ENCODE peak calls at places on chromosomes 12 and 14, in eight cellular contexts. X, I, T, W, S, F, N and R are unnamed samples.

GRCh38 chr14:97198813-97199212 is 401.6 kb downstream of the VRK1 start:
- DNase-seq in T (no peak), S (no peak), X (no peak), I (no peak), F (no peak), W (no peak), N (no peak), R (no peak)

GRCh38 chr12:98736352-98737326 is 91.5 kb downstream of the APAF1 start:
- DNase-seq in F (no peak), N (peak), X (no peak), S (no peak), I (no peak), T (no peak), W (no peak), R (no peak)

GRCh38 chr12:121124402-121125109 is 8.1 kb upstream of the P2RX7 start:
- DNase-seq in W (peak), F (no peak), S (peak), N (peak), I (no peak), T (peak), X (no peak), R (peak)

GRCh38 chr12:52570511-52570910 is 3.1 kb downstream of the KRT74 start:
- DNase-seq in I (no peak), X (no peak), F (no peak), N (no peak), T (no peak), S (no peak), W (no peak), R (no peak)

GRCh38 chr14:35927727-35928126 is 101.6 kb downstream of the BRMS1L start:
- DNase-seq in I (no peak), F (no peak), X (no peak), T (no peak), S (no peak), W (no peak), N (peak), R (no peak)

GRCh38 chr12:122350444-122350843 is 72.0 kb downstream of the CLIP1 start:
- DNase-seq in W (peak), T (no peak), N (no peak), F (no peak), S (peak), I (no peak), X (peak), R (no peak)

GRCh38 chr12:124273630-124274029 is 21.3 kb upstream of the RFLNA start:
- DNase-seq in W (peak), T (peak), X (no peak), F (no peak), N (peak), S (peak), I (no peak), R (peak)

GRCh38 chr14:87082917-87083316 is 910.1 kb downstream of the GALC start:
- DNase-seq in N (no peak), S (no peak), W (no peak), I (no peak), T (no peak), F (no peak), X (no peak), R (no peak)

GRCh38 chr12:32444895-32445294 is 45.5 kb downstream of the FGD4 start:
- DNase-seq in I (no peak), X (no peak), N (peak), S (peak), W (peak), T (peak), F (no peak), R (peak)

GRCh38 chr12:110223777-110224378 is 57.2 kb upstream of the ATP2A2 start:
- DNase-seq in S (peak), T (no peak), W (peak), I (no peak), N (peak), X (no peak), F (no peak), R (no peak)

GRCh38 chr12:10190558-10191388 is 11.9 kb downstream of the TMEM52B start:
- DNase-seq in X (peak), T (peak), S (peak), W (peak), I (no peak), F (peak), N (peak), R (peak)

GRCh38 chr14:106879241-106879640 is 1352.9 kb downstream of the TMEM121 start:
- DNase-seq in N (peak), I (no peak), F (peak), T (no peak), X (peak), S (no peak), W (no peak), R (peak)

GRCh38 chr14:38400751-38401150 is 144.9 kb upstream of the CLEC14A start:
- DNase-seq in F (no peak), I (no peak), S (no peak), T (no peak), X (no peak), N (no peak), W (no peak), R (no peak)

GRCh38 chr12:50201987-50202521 is 34.9 kb upstream of the CERS5 start:
- DNase-seq in F (peak), S (peak), N (peak), T (peak), W (peak), X (no peak), I (no peak), R (peak)

GRCh38 chr14:96202441-96203094 is 2.1 kb upstream of the BDKRB2 start:
- DNase-seq in N (no peak), T (peak), F (no peak), S (no peak), W (no peak), X (no peak), I (no peak), R (no peak)

GRCh38 chr14:105324080-105324778 is 9.7 kb downstream of the PACS2 start:
- DNase-seq in W (no peak), N (no peak), I (peak), S (no peak), T (peak), X (peak), F (no peak), R (no peak)

GRCh38 chr12:32777776-32778175 is 22.1 kb upstream of the YARS2 start:
- DNase-seq in N (no peak), I (no peak), T (no peak), X (no peak), W (no peak), S (peak), F (no peak), R (no peak)

GRCh38 chr12:23361971-23362370 is 587.5 kb downstream of the SOX5 start:
- DNase-seq in T (no peak), W (no peak), F (no peak), I (no peak), X (no peak), S (no peak), N (no peak), R (no peak)

GRCh38 chr12:98644433-98644711 is 216 bp downstream of the IKBIP start:
- DNase-seq in N (no peak), F (peak), X (no peak), T (no peak), I (no peak), S (no peak), W (no peak), R (no peak)

GRCh38 chr12:92582466-92582865 is 120.3 kb upstream of the PLEKHG7 start:
- DNase-seq in N (no peak), T (no peak), I (no peak), S (no peak), X (no peak), W (peak), F (no peak), R (no peak)

GRCh38 chr14:77105554-77105953 is 7.5 kb downstream of the CIPC start:
- DNase-seq in I (no peak), N (no peak), T (no peak), W (no peak), S (no peak), F (no peak), X (no peak), R (no peak)

GRCh38 chr12:19220861-19221466 is 91.4 kb downstream of the PLEKHA5 start:
- DNase-seq in T (peak), X (no peak), W (peak), N (peak), I (no peak), S (peak), F (no peak), R (no peak)

GRCh38 chr14:65164068-65164824 is 61.9 kb upstream of the MAX start:
- DNase-seq in W (peak), F (no peak), S (peak), I (no peak), X (no peak), N (peak), T (peak), R (peak)

GRCh38 chr14:56284641-56285040 is 166.4 kb downstream of the PELI2 start:
- DNase-seq in S (no peak), I (no peak), F (no peak), X (no peak), W (no peak), T (no peak), N (no peak), R (no peak)

GRCh38 chr12:26863515-26863914 is 30.5 kb upstream of the ITPR2 start:
- DNase-seq in N (peak), T (no peak), I (no peak), F (no peak), X (no peak), S (peak), W (no peak), R (peak)

GRCh38 chr12:122934722-122935121 is 31.5 kb downstream of the ABCB9 start:
- DNase-seq in T (no peak), I (no peak), S (no peak), W (no peak), X (no peak), F (no peak), N (no peak), R (no peak)

GRCh38 chr12:109604902-109605536 is 31.4 kb downstream of the MVK start:
- DNase-seq in T (no peak), I (no peak), W (no peak), F (no peak), X (no peak), S (no peak), N (no peak), R (no peak)

GRCh38 chr14:104388011-104388521 is 191.5 kb upstream of the C14orf180 start:
- DNase-seq in T (no peak), S (no peak), W (no peak), X (no peak), N (no peak), F (no peak), I (no peak), R (no peak)

GRCh38 chr14:63454863-63455622 is 88.1 kb downstream of the PPP2R5E start:
- DNase-seq in X (no peak), T (peak), S (peak), W (peak), N (peak), I (no peak), F (no peak), R (no peak)

GRCh38 chr14:25945746-25946145 is 652.1 kb downstream of the NOVA1 start:
- DNase-seq in W (no peak), I (no peak), S (no peak), F (no peak), X (no peak), T (no peak), N (no peak), R (no peak)

GRCh38 chr14:71521238-71521637 is 411.0 kb upstream of the RGS6 start:
- DNase-seq in I (no peak), F (no peak), W (no peak), T (no peak), N (peak), S (no peak), X (no peak), R (no peak)

GRCh38 chr14:73116079-73116665 is 20.1 kb upstream of the PSEN1 start:
- DNase-seq in I (no peak), S (no peak), F (no peak), T (no peak), N (no peak), W (no peak), X (no peak), R (no peak)

GRCh38 chr14:67513631-67514108 is 19.4 kb upstream of the PLEKHH1 start:
- DNase-seq in T (no peak), S (no peak), N (no peak), X (no peak), F (peak), I (no peak), W (no peak), R (peak)

GRCh38 chr14:68255697-68256178 is 436.2 kb downstream of the RAD51B start:
- DNase-seq in N (peak), W (peak), X (no peak), F (no peak), I (no peak), S (no peak), T (peak), R (no peak)

GRCh38 chr12:96371787-96372699 is 28.2 kb downstream of the CDK17 start:
- DNase-seq in T (no peak), S (peak), X (no peak), I (no peak), F (no peak), W (peak), N (no peak), R (no peak)

GRCh38 chr12:1591029-1591428 is 3.4 kb downstream of the FBXL14 start:
- DNase-seq in S (no peak), W (no peak), T (no peak), X (no peak), F (peak), N (peak), I (no peak), R (no peak)

GRCh38 chr14:86938356-86938755 is 1054.6 kb downstream of the GALC start:
- DNase-seq in I (no peak), T (no peak), W (no peak), N (no peak), S (no peak), X (no peak), F (no peak), R (peak)

GRCh38 chr14:64438181-64438839 is 27.0 kb upstream of the AKAP5 start:
- DNase-seq in I (no peak), S (peak), W (peak), N (peak), X (no peak), T (peak), F (no peak), R (peak)

GRCh38 chr12:80598004-80598606 is 109.3 kb upstream of the MYF6 start:
- DNase-seq in I (no peak), T (peak), W (peak), S (peak), N (peak), F (no peak), X (no peak), R (peak)

GRCh38 chr14:73774671-73775070 is 60.5 kb upstream of the PNMA1 start:
- DNase-seq in F (no peak), T (no peak), I (no peak), S (no peak), N (no peak), W (no peak), X (no peak), R (no peak)

GRCh38 chr12:106118-106561 is 39.6 kb downstream of the IQSEC3 start:
- DNase-seq in T (no peak), W (no peak), N (no peak), X (no peak), I (no peak), S (no peak), F (peak), R (no peak)
- TF ChIP-seq CTCF in T (peak), W (peak), N (no peak), X (no peak), I (no peak), S (no peak), F (no peak), R (peak)

DNA sequence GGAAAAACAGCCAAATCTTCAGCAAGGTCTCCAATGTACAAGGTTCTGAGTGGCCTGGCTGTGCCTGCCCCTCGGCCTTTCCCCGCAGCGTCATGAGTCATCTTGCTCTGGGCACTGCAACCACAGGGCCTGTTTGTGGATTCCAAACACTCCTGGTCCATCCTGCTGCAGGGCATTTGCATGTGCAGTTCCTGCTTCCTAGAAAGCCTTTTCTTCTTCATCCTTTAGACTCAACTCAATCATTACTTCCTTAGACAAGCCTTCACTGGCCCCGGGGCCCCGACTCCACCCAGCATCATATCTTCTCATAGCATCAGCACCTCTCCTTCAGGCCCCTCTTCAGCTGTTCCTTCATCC is 101.8 kb upstream of the EGLN3 start:
- DNase-seq in T (peak), F (no peak), X (no peak), S (peak), W (no peak), N (peak), I (no peak), R (peak)
- TF ChIP-seq CTCF in T (no peak), F (no peak), X (no peak), S (no peak), W (no peak), N (no peak), I (no peak), R (no peak)

GRCh38 chr12:133221241-133221640 is 14.4 kb downstream of the ANHX start:
- DNase-seq in F (no peak), W (no peak), I (no peak), S (no peak), N (no peak), T (no peak), X (no peak), R (no peak)
- TF ChIP-seq CTCF in F (no peak), W (no peak), I (no peak), S (no peak), N (no peak), T (no peak), X (no peak), R (no peak)

DNA sequence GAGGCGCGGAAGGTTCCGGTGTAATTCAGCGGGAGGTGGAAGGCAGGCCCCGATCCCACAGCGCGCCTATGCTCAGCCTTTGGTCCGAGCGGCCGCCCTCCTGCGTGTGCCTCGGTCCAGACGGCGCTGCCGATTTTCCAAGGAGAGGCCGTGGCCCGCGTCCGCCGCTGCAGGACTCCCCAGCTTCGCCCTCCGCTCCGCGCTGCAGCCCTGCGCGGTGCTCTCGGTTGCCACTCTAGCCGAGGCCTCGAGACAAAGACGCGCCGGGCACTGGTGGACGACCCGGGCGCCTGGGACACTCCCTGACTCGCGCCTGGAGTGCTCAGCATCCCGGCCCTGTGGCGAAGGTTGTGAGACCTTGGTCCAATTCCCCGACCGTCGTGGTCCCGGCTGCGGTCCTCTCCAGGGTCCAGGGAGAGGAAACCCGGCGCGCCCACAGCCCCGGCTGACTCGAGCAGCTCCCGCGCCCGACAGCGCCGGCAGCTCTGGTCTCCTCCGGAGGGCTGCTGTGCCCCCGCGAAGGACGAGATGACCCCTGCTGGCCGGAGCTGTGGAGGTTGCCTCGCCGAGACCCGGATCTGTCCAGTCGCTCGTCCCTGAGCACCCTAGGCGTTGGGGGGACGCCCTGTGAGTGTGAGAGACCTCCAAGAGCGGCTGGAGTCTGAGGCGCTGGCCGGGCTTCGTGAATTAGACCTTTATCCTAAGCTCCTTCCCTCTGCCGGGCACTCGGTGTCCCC is 6.5 kb downstream of the HOXC12 start:
- DNase-seq in T (no peak), S (no peak), F (no peak), N (no peak), X (no peak), I (no peak), W (no peak), R (no peak)
- TF ChIP-seq CTCF in T (peak), S (no peak), F (no peak), N (no peak), X (no peak), I (no peak), W (no peak), R (no peak)

GRCh38 chr12:65121049-65121955 is at the start of gene WIF1:
- DNase-seq in S (peak), N (peak), F (peak), W (no peak), T (no peak), I (no peak), X (peak), R (peak)

GRCh38 chr12:65122661-65123060 is 1.6 kb upstream of the WIF1 start:
- DNase-seq in X (no peak), I (no peak), W (no peak), F (no peak), T (no peak), N (peak), S (no peak), R (no peak)

GRCh38 chr12:65125247-65125646 is 4.1 kb upstream of the WIF1 start:
- DNase-seq in S (no peak), T (no peak), I (no peak), X (no peak), W (no peak), F (no peak), N (no peak), R (no peak)

GRCh38 chr12:65121956-65122469 is 908 bp upstream of the WIF1 start:
- DNase-seq in W (no peak), F (no peak), I (no peak), T (no peak), X (no peak), S (no peak), N (no peak), R (no peak)

GRCh38 chr12:65123435-65124063 is 2.4 kb upstream of the WIF1 start:
- DNase-seq in X (no peak), N (peak), I (no peak), S (peak), F (no peak), T (no peak), W (peak), R (peak)
- TF ChIP-seq CTCF in X (peak), N (peak), I (peak), S (peak), F (peak), T (peak), W (peak), R (peak)

DNA sequence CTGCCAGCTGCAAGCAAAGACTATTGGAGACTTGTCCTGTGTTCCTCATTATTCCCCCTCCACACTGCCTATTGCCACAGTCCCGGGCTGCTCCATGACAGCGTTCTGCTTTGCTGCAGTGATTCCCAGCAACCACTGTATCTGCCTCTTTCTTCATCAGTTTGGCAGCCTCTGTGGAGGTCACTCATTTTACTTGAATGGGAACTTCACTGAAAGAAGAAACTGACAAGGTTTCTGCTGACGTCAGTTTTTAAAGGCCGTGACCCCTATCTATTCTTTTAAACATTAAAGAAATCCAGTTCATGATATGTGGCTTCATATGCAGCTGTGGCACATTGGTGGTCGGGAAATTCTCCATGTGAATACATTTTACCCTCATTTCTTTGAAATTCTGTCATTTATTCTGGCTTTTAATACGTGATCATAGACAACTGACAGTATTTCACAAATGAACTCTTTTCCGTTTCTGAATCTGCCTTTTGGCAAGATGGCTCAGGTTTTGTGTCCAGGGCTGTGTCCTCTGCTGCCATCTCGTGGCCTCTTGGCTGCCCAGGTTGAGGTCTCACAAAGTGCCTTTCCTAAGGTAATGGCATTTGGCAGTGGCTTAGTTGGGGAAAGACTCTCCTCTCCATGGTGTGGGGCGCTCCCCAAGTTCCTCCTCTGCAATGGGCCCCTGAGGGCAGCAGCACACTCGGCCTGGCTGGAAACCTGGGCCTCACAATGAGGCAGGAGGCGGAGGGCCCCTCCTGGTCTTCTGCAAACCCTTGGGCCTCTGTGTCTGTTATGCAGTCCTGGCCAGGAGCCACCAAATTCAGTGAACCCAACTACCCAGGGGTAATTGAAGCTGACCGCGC is 5.9 kb downstream of the TMEM253 start:
- DNase-seq in T (peak), S (peak), W (peak), F (peak), X (peak), I (peak), N (peak), R (peak)
- TF ChIP-seq CTCF in T (peak), S (peak), W (peak), F (peak), X (peak), I (peak), N (peak), R (peak)

GRCh38 chr12:2876431-2877046 is 435 bp downstream of the FOXM1 start:
- DNase-seq in I (no peak), S (peak), X (no peak), W (peak), T (no peak), N (peak), F (no peak), R (peak)
- TF ChIP-seq CTCF in I (no peak), S (no peak), X (no peak), W (no peak), T (no peak), N (no peak), F (no peak), R (no peak)